ENCODE peak calls at places on chromosomes 2 and 18, in eight cellular contexts. C is sigmoid colon; T is CD4-positive, CD25-positive, alpha-beta regulatory T cell; G is stomach; K is naive thymus-derived CD4-positive, alpha-beta T cell; R is astrocyte; Q is HAP-1; M is tibial artery. V is an unnamed sample. For H3K4me1 and H3K9me3, the result is how much of the 10 kb centered on the place peaks cover.

GRCh38 chr2:24704682-24705081 is 88.5 kb downstream of the PTRHD1 start:
- DNase-seq in C (no peak), T (no peak), G (no peak), K (no peak), R (no peak), Q (no peak), M (no peak), V (no peak)

GRCh38 chr18:48066225-48066652 is 135.8 kb upstream of the SMAD2 start:
- DNase-seq in C (no peak), T (no peak), G (no peak), K (no peak), R (no peak), Q (no peak), M (no peak), V (peak)

GRCh38 chr18:37499008-37499407 is 66.6 kb downstream of the CELF4 start:
- DNase-seq in C (no peak), T (no peak), G (no peak), K (no peak), R (no peak), Q (no peak), M (no peak), V (no peak)

GRCh38 chr2:151049746-151050145 is 211.9 kb downstream of the RBM43 start:
- DNase-seq in C (no peak), T (no peak), G (no peak), K (no peak), R (peak), Q (no peak), M (no peak), V (no peak)

GRCh38 chr2:141605163-141605562 is 525.7 kb downstream of the LRP1B start:
- DNase-seq in C (no peak), T (no peak), G (no peak), K (no peak), R (no peak), Q (no peak), M (no peak), V (no peak)

GRCh38 chr2:68423966-68424650 is 43.0 kb downstream of the FBXO48 start:
- DNase-seq in C (no peak), T (peak), G (no peak), K (no peak), R (no peak), Q (no peak), M (no peak), V (no peak)

GRCh38 chr2:212520340-212520739 is 18.3 kb downstream of the ERBB4 start:
- DNase-seq in C (no peak), T (no peak), G (no peak), K (no peak), R (no peak), Q (peak), M (no peak), V (no peak)

GRCh38 chr2:241561811-241562210 is 3.3 kb downstream of the BOK start:
- DNase-seq in C (peak), T (no peak), G (peak), K (no peak), R (peak), Q (no peak), M (no peak), V (no peak)

GRCh38 chr18:70249118-70249517 is 39.7 kb upstream of the SOCS6 start:
- DNase-seq in C (no peak), T (no peak), G (no peak), K (no peak), R (peak), Q (no peak), M (no peak), V (no peak)

GRCh38 chr18:21362921-21363320 is 120.9 kb downstream of the GREB1L start:
- DNase-seq in C (no peak), T (no peak), G (no peak), K (no peak), R (peak), Q (peak), M (no peak), V (no peak)

GRCh38 chr18:21364471-21364870 is 122.4 kb downstream of the GREB1L start:
- DNase-seq in C (no peak), T (no peak), G (no peak), K (no peak), R (no peak), Q (peak), M (no peak), V (no peak)

GRCh38 chr18:21361297-21361880 is 119.4 kb downstream of the GREB1L start:
- DNase-seq in C (no peak), T (no peak), G (no peak), K (no peak), R (no peak), Q (peak), M (no peak), V (peak)

GRCh38 chr18:21363411-21363810 is 121.4 kb downstream of the GREB1L start:
- DNase-seq in C (no peak), T (no peak), G (no peak), K (no peak), R (no peak), Q (peak), M (no peak), V (no peak)

GRCh38 chr18:21359746-21360145 is 117.7 kb downstream of the GREB1L start:
- DNase-seq in C (no peak), T (no peak), G (no peak), K (no peak), R (no peak), Q (no peak), M (no peak), V (no peak)
- H3K4me1 ChIP-seq in C (under half), T (under half), G (under half), K (under half), R (under half), Q (under half), M (under half), V (under half)

GRCh38 chr18:26549103-26549485 is 741 bp upstream of the KCTD1 start:
- DNase-seq in C (peak), T (no peak), G (peak), K (no peak), R (peak), Q (peak), M (peak), V (peak)

GRCh38 chr18:26546170-26546874 is 2.0 kb downstream of the KCTD1 start:
- DNase-seq in C (no peak), T (no peak), G (no peak), K (no peak), R (peak), Q (peak), M (no peak), V (no peak)

GRCh38 chr18:26546875-26547301 is 1.5 kb downstream of the KCTD1 start:
- DNase-seq in C (no peak), T (no peak), G (no peak), K (no peak), R (no peak), Q (no peak), M (no peak), V (no peak)

GRCh38 chr18:26548144-26549102 is at the start of gene KCTD1:
- DNase-seq in C (peak), T (peak), G (peak), K (peak), R (peak), Q (peak), M (peak), V (peak)

GRCh38 chr18:26547302-26548143 is 830 bp downstream of the KCTD1 start:
- DNase-seq in C (peak), T (peak), G (peak), K (peak), R (peak), Q (no peak), M (peak), V (peak)
- H3K4me3 ChIP-seq in C (peak), T (peak), G (peak), K (peak), R (peak), Q (peak), M (peak), V (peak)

GRCh38 chr2:62329797-62330196 is 133.9 kb downstream of the B3GNT2 start:
- DNase-seq in C (no peak), T (no peak), G (no peak), K (no peak), R (no peak), Q (no peak), M (no peak), V (no peak)
- H3K9me3 ChIP-seq in C (under half), T (under half), G (under half), K (under half), R (under half), Q (under half), M (under half), V (under half)

GRCh38 chr2:200301953-200302628 is 4.4 kb upstream of the SPATS2L start:
- DNase-seq in C (no peak), T (no peak), G (no peak), K (no peak), R (peak), Q (no peak), M (no peak), V (no peak)
- H3K4me1 ChIP-seq in C (under half), T (under half), G (under half), K (under half), R (under half), Q (under half), M (under half), V (under half)

GRCh38 chr2:425947-426346 is 138.1 kb upstream of the ALKAL2 start:
- DNase-seq in C (no peak), T (no peak), G (no peak), K (no peak), R (no peak), Q (no peak), M (no peak), V (no peak)

GRCh38 chr2:428591-428990 is 140.7 kb upstream of the ALKAL2 start:
- DNase-seq in C (no peak), T (no peak), G (no peak), K (no peak), R (no peak), Q (no peak), M (no peak), V (no peak)

GRCh38 chr2:430280-431040 is 142.6 kb upstream of the ALKAL2 start:
- DNase-seq in C (no peak), T (no peak), G (no peak), K (no peak), R (no peak), Q (no peak), M (no peak), V (no peak)

GRCh38 chr2:429575-430254 is 141.8 kb upstream of the ALKAL2 start:
- DNase-seq in C (no peak), T (peak), G (no peak), K (no peak), R (no peak), Q (no peak), M (no peak), V (no peak)

GRCh38 chr2:429142-429541 is 141.3 kb upstream of the ALKAL2 start:
- DNase-seq in C (no peak), T (no peak), G (no peak), K (no peak), R (no peak), Q (no peak), M (no peak), V (no peak)
- H3K4me3 ChIP-seq in C (no peak), T (peak), G (no peak), K (no peak), R (no peak), Q (no peak), M (no peak), V (no peak)

GRCh38 chr2:2719781-2720180 is 388.7 kb upstream of the MYT1L start:
- DNase-seq in C (no peak), T (no peak), G (no peak), K (no peak), R (no peak), Q (no peak), M (no peak), V (no peak)
- H3K9me3 ChIP-seq in C (under half), T (under half), G (under half), K (under half), R (under half), Q (under half), M (under half), V (under half)

GRCh38 chr2:134142341-134142738 is 111.5 kb upstream of the MGAT5 start:
- DNase-seq in C (no peak), T (no peak), G (no peak), K (no peak), R (no peak), Q (no peak), M (no peak), V (no peak)

GRCh38 chr2:134143568-134143967 is 110.3 kb upstream of the MGAT5 start:
- DNase-seq in C (no peak), T (no peak), G (no peak), K (no peak), R (peak), Q (no peak), M (no peak), V (no peak)

GRCh38 chr2:134140251-134140661 is 113.6 kb upstream of the MGAT5 start:
- DNase-seq in C (no peak), T (no peak), G (peak), K (no peak), R (no peak), Q (no peak), M (no peak), V (no peak)

GRCh38 chr2:134142903-134143302 is 111.0 kb upstream of the MGAT5 start:
- DNase-seq in C (no peak), T (no peak), G (no peak), K (no peak), R (peak), Q (no peak), M (no peak), V (no peak)

GRCh38 chr2:134141598-134142340 is 112.1 kb upstream of the MGAT5 start:
- DNase-seq in C (no peak), T (no peak), G (no peak), K (no peak), R (no peak), Q (no peak), M (no peak), V (no peak)
- H3K4me1 ChIP-seq in C (under half), T (under half), G (half or more), K (under half), R (under half), Q (under half), M (under half), V (under half)

GRCh38 chr2:26144953-26145680 is 27.8 kb upstream of the GAREM2 start:
- DNase-seq in C (no peak), T (peak), G (peak), K (peak), R (peak), Q (peak), M (peak), V (peak)
- H3K4me3 ChIP-seq in C (no peak), T (no peak), G (no peak), K (no peak), R (no peak), Q (no peak), M (no peak), V (no peak)

DNA sequence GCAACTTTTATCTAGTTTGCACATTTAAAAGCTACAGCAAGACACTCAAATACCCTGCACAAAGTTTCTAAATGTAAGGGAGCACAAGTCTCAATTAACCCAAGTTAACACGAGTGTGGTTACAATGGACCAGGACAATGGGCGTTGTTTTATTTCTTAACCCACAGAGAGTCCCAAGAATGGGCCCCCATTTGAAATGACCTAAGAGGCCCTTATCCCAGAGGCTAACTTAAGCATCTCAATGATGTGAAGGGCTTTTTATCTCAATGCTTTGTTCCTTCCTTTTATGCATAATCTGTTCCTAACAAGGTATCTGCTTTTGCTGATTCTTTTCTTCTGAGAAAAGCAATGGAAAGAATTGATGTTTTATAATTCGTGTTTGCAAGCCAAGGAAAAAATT is 151.5 kb upstream of the SALL3 start:
- DNase-seq in C (no peak), T (no peak), G (no peak), K (no peak), R (no peak), Q (peak), M (no peak), V (no peak)
- H3K9me3 ChIP-seq in C (under half), T (under half), G (under half), K (under half), R (under half), Q (under half), M (under half), V (under half)

DNA sequence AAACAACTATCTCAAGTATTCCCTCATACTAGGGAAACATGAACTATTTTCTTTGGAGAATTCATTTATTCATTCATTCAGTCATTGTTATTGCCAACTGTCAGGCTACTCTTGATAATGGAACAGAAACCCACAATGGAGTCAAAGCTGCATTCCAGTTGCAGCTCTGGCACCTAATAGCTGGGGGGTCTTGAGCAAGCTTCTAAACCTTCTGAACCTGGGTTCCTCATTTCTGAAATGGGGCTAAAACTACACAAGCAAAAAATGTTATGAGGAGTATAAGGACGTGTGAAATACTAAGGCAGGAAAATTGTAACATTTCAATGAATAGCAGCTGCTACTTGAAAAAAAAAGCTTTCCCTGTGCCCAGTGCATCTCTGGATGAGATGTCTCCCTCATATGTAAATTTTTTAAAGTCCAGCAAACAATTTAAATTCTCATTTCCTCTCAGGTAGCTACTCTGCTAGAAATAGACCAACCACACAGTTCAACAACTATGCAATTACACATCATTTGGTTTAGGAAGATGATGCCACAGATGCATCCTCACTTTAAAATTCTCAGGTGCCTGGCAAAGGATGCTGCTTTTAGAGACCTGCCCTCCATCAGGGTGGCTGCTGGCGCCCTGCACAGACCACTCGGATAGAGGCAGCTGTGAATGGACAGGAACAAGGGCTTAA is 38.5 kb downstream of the SPRED2 start:
- DNase-seq in C (no peak), T (no peak), G (no peak), K (no peak), R (no peak), Q (no peak), M (no peak), V (no peak)
- H3K4me1 ChIP-seq in C (under half), T (under half), G (under half), K (under half), R (under half), Q (under half), M (under half), V (under half)